ENCODE peak calls at places on chromosomes 16 and 17, in nine cellular contexts. G is tibial nerve, K is GM13977, R is MCF 10A, Y is fibroblast of lung, V is AG04450, Z is glutamatergic neuron, N is cardiac fibroblast, H is lower lobe of right lung. F is an unnamed sample.
A peak's percentile ranks its signal among the peaks of the same experiment; 100 is the strongest.

GRCh38 chr17:51115179-51115578 is 5.5 kb downstream of the SPAG9 start:
- DNase-seq in Y (no peak), H (no peak), R (no peak), G (no peak), Z (no peak), V (no peak), K (no peak), N (no peak), F (no peak)

GRCh38 chr16:55035037-55035436 is 104.4 kb downstream of the IRX5 start:
- DNase-seq in V (no peak), K (peak; percentile 59), H (peak; percentile 53), R (peak; percentile 64), N (peak; percentile 12), G (no peak), Y (no peak), Z (peak; percentile 77), F (no peak)

GRCh38 chr16:65782537-65783290 is 583.8 kb upstream of the CDH5 start:
- DNase-seq in Y (peak; percentile 55), K (no peak), Z (no peak), N (peak; percentile 28), G (no peak), R (peak; percentile 54), V (no peak), H (no peak), F (no peak)

GRCh38 chr17:65170839-65171238 is 33.7 kb downstream of the RGS9 start:
- DNase-seq in K (no peak), V (no peak), Y (no peak), R (peak; percentile 42), H (peak; percentile 68), G (no peak), N (peak; percentile 54), Z (no peak), F (no peak)

GRCh38 chr16:17222756-17223411 is 247.9 kb downstream of the XYLT1 start:
- DNase-seq in K (no peak), H (no peak), G (no peak), N (no peak), Z (no peak), Y (no peak), V (no peak), R (no peak), F (no peak)

GRCh38 chr16:80604600-80605355 is 64.0 kb downstream of the DYNLRB2 start:
- DNase-seq in N (no peak), Z (no peak), G (no peak), H (no peak), Y (no peak), R (no peak), V (no peak), K (no peak), F (no peak)

GRCh38 chr16:71340406-71340805 is 18.1 kb upstream of the CALB2 start:
- DNase-seq in H (no peak), G (no peak), R (no peak), Y (no peak), K (no peak), V (no peak), N (no peak), Z (no peak), F (no peak)

GRCh38 chr17:29069526-29070041 is 26.6 kb downstream of the PIPOX start:
- DNase-seq in Y (no peak), R (peak; percentile 86), V (no peak), K (no peak), G (no peak), H (no peak), N (no peak), Z (no peak), F (no peak)

GRCh38 chr17:1100382-1100781 is 79.4 kb downstream of the ABR start:
- DNase-seq in Z (no peak), K (no peak), V (no peak), Y (no peak), G (no peak), H (no peak), N (no peak), R (no peak), F (no peak)

GRCh38 chr16:25155553-25156460 is 44.3 kb downstream of the LCMT1 start:
- DNase-seq in G (no peak), Z (no peak), Y (no peak), V (no peak), R (no peak), H (no peak), K (no peak), N (peak; percentile 31), F (no peak)

GRCh38 chr16:66913081-66913480 is 5.6 kb downstream of the CDH16 start:
- DNase-seq in V (no peak), N (no peak), K (no peak), H (no peak), G (no peak), Y (no peak), R (no peak), Z (no peak), F (peak; percentile 1)

GRCh38 chr16:84277244-84277823 is 17.3 kb upstream of the WFDC1 start:
- DNase-seq in V (no peak), Y (peak; percentile 60), K (peak; percentile 74), N (peak; percentile 60), G (peak; percentile 43), Z (peak; percentile 87), H (peak; percentile 82), R (peak; percentile 63), F (no peak)

GRCh38 chr17:80821546-80821945 is 170.1 kb upstream of the CHMP6 start:
- DNase-seq in Y (no peak), N (no peak), V (no peak), K (no peak), G (no peak), H (peak; percentile 21), Z (no peak), R (no peak), F (no peak)

GRCh38 chr17:67132366-67132765 is 88.0 kb downstream of the CACNG1 start:
- DNase-seq in Z (no peak), Y (no peak), N (no peak), K (no peak), H (no peak), V (no peak), G (no peak), R (no peak), F (no peak)

GRCh38 chr17:45790296-45790922 is 6.3 kb downstream of the CRHR1 start:
- DNase-seq in Y (no peak), N (no peak), H (no peak), R (no peak), K (no peak), V (no peak), G (no peak), Z (no peak), F (no peak)

GRCh38 chr17:60391419-60392041 is 403 bp downstream of the USP32 start:
- DNase-seq in Z (peak; percentile 82), R (no peak), V (no peak), K (no peak), G (no peak), H (no peak), Y (peak; percentile 25), N (no peak), F (peak; percentile 47)

GRCh38 chr17:73064084-73064938 is 28.2 kb downstream of the SLC39A11 start:
- DNase-seq in H (no peak), N (no peak), V (no peak), K (no peak), Z (no peak), Y (peak; percentile 34), R (no peak), G (no peak), F (peak; percentile 64)

GRCh38 chr17:3866269-3866668 is 20.2 kb upstream of the NCBP3 start:
- DNase-seq in G (no peak), K (no peak), N (no peak), Z (no peak), H (peak; percentile 38), V (no peak), Y (no peak), R (no peak), F (no peak)

GRCh38 chr17:70158180-70158579 is 11.2 kb upstream of the KCNJ2 start:
- DNase-seq in K (no peak), R (no peak), H (no peak), Z (no peak), Y (no peak), G (no peak), V (no peak), N (no peak), F (no peak)

DNA sequence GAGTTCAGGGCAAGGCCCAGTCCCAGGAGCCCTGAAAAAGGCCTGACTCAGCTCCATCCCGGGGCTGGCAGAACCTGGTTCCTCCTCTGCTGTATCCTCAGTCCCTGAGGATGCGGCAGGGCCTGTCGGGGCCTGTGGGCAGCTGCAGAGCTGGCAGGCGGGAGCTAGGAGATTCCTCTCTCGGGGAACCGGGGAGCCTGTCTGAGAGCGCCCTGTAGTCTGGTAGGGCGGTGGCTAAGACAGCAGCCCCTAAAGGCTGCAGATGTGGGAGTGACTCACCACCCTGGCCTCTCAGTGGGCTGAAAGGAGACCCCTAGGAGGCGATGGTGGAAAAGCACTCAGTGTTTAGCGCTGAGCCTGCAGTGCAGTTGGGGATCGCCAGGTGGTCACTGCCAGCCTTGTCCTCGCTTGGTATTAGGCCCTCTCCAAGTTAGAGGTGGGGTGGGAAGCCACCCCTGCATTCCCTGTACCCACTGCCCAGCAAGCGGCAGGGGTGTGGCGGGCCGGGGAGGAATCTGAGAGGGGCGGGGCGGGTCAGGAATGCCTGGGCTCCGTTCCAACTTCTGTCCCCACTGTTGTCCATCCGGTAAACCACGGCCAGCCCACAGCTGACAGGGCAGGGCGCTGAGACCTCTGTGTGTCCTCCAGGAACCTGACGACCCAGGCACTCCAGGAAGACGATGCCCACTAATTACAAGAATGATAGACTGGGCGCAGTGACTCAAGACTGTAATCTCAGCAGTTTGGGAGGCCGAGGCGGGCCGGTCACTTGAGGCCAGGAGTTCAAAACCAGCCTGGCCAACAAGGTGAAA is 29.5 kb upstream of the CDH1 start:
- DNase-seq in Z (peak; percentile 32), H (peak; percentile 86), Y (peak; percentile 12), K (no peak), G (no peak), N (peak; percentile 41), V (no peak), R (peak; percentile 88), F (no peak)
- TF ChIP-seq CTCF in Z (no peak), H (no peak), Y (no peak), K (no peak), G (no peak), N (peak; percentile 29), V (peak; percentile 9), R (peak; percentile 34), F (no peak)

GRCh38 chr16:58515125-58515870 is at the start of gene SETD6:
- DNase-seq in V (peak; percentile 72), K (peak; percentile 92), H (peak; percentile 92), Y (peak; percentile 89), N (peak; percentile 85), Z (peak; percentile 95), G (peak; percentile 70), R (peak; percentile 88), F (no peak)
- TF ChIP-seq CTCF in V (no peak), K (peak; percentile 27), H (peak; percentile 22), Y (peak; percentile 10), N (peak; percentile 19), Z (peak; percentile 42), G (peak; percentile 33), R (peak; percentile 18), F (no peak)

DNA sequence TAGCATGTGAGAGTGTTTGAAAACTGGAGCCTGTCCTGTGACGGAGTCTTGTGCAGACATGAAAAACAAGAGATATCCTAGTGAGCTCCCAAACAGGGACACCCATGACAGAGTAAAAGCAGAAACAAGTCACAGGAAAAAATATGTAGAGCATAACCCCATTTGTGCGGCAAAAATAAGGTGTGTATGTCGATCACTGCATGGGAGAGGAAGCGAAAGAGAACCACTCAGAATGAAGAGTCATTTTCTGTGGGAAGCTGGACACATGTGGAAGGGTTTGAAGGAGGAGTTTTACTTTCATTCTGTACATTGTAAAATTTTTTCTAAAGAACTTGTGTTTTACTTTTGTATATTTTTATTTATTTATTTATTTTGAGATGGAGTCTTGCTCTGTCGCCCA is 72.1 kb downstream of the JPH3 start:
- DNase-seq in H (no peak), N (no peak), Z (no peak), R (no peak), Y (no peak), K (no peak), G (no peak), V (no peak), F (no peak)
- TF ChIP-seq CTCF in H (no peak), N (no peak), Z (no peak), R (no peak), Y (no peak), K (no peak), G (no peak), V (no peak), F (no peak)

GRCh38 chr17:76079577-76080206 is 710 bp downstream of the ZACN start:
- DNase-seq in Y (no peak), Z (no peak), N (peak; percentile 20), V (no peak), G (no peak), R (no peak), H (no peak), K (no peak), F (no peak)
- TF ChIP-seq CTCF in Y (peak; percentile 9), Z (no peak), N (peak; percentile 21), V (peak; percentile 24), G (no peak), R (no peak), H (no peak), K (no peak), F (no peak)

F was measured in D721Med.